ENCODE peak calls at places on chromosomes 6 and 20, in six cellular contexts. D is neuronal stem cell, F is H9, U is mesenchymal stem cell, G is H1, M is IMR-90. Y is an unnamed sample.
A peak's percentile ranks its signal among the peaks of the same experiment; 100 is the strongest.

GRCh38 chr6:44064089-44064947 is 62.9 kb downstream of the MRPL14 start:
- DNase-seq in M (peak; percentile 100), F (no peak), U (peak; percentile 100), D (no peak), G (no peak), Y (peak; percentile 74)

GRCh38 chr20:63504642-63505041 is 5.8 kb upstream of the EEF1A2 start:
- DNase-seq in D (no peak), F (no peak), U (no peak), G (no peak), M (no peak), Y (no peak)

GRCh38 chr6:66662196-66662595 is 955.2 kb upstream of the EYS start:
- DNase-seq in G (no peak), D (no peak), M (peak; percentile 1), U (peak; percentile 36), F (no peak), Y (no peak)

GRCh38 chr20:62480318-62480717 is 4.5 kb upstream of the GATA5 start:
- DNase-seq in U (no peak), D (no peak), G (no peak), F (no peak), M (no peak), Y (no peak)

GRCh38 chr6:105324386-105325000 is 78.4 kb downstream of the PREP start:
- DNase-seq in G (no peak), F (no peak), M (no peak), D (no peak), U (no peak), Y (no peak)

GRCh38 chr6:5958948-5959347 is 47.8 kb downstream of the NRN1 start:
- DNase-seq in D (peak; percentile 31), U (no peak), M (no peak), G (no peak), F (no peak), Y (no peak)

GRCh38 chr6:10555625-10556309 is 34.6 kb downstream of the GCNT2 start:
- DNase-seq in M (peak; percentile 8), G (peak; percentile 56), F (peak; percentile 83), D (peak; percentile 58), U (peak; percentile 53), Y (no peak)

GRCh38 chr6:35177139-35177538 is 36.0 kb upstream of the TCP11 start:
- DNase-seq in F (no peak), U (no peak), D (no peak), M (no peak), G (no peak), Y (no peak)

GRCh38 chr20:40225596-40225995 is 463.4 kb downstream of the MAFB start:
- DNase-seq in D (no peak), M (no peak), G (no peak), F (no peak), U (no peak), Y (no peak)

GRCh38 chr6:154302111-154302752 is 54.4 kb downstream of the IPCEF1 start:
- DNase-seq in M (peak; percentile 95), U (peak; percentile 89), F (no peak), D (no peak), G (no peak), Y (peak; percentile 15)

GRCh38 chr6:152099816-152100618 is 292.5 kb downstream of the ESR1 start:
- DNase-seq in G (no peak), M (peak; percentile 28), F (no peak), D (no peak), U (peak; percentile 5), Y (peak; percentile 15)

GRCh38 chr6:76026101-76026500 is 46.4 kb downstream of the IMPG1 start:
- DNase-seq in M (no peak), F (no peak), U (peak; percentile 33), G (no peak), D (peak; percentile 31), Y (no peak)

GRCh38 chr6:70108230-70108629 is 194.7 kb downstream of the COL9A1 start:
- DNase-seq in D (peak; percentile 57), M (peak; percentile 35), U (peak; percentile 67), F (no peak), G (no peak), Y (peak; percentile 70)

GRCh38 chr20:2206957-2207769 is 88.6 kb upstream of the TGM3 start:
- DNase-seq in D (peak; percentile 73), M (peak; percentile 28), G (peak; percentile 39), F (peak; percentile 85), U (peak; percentile 29), Y (peak; percentile 57)

GRCh38 chr6:108665495-108666196 is 104.9 kb downstream of the FOXO3 start:
- DNase-seq in M (no peak), G (no peak), U (no peak), F (no peak), D (no peak), Y (peak; percentile 64)

GRCh38 chr20:400121-400450 is 8.0 kb upstream of the RBCK1 start:
- DNase-seq in M (no peak), F (no peak), U (no peak), G (no peak), D (no peak), Y (no peak)

GRCh38 chr20:52246366-52246765 is 54.8 kb upstream of the ZFP64 start:
- DNase-seq in F (no peak), U (no peak), M (no peak), D (no peak), G (no peak), Y (no peak)
- H2AFZ ChIP-seq in F (no peak overlapping the region), U (no peak overlapping the region), M (no peak overlapping the region), D (no peak overlapping the region), G (no peak overlapping the region), Y (no peak overlapping the region)

GRCh38 chr6:160972111-160972510 is 19.5 kb upstream of the MAP3K4 start:
- DNase-seq in M (peak; percentile 97), D (no peak), F (no peak), U (peak; percentile 75), G (no peak), Y (no peak)

GRCh38 chr6:160974304-160974771 is 17.2 kb upstream of the MAP3K4 start:
- DNase-seq in D (no peak), U (peak; percentile 90), G (no peak), M (peak; percentile 97), F (no peak), Y (peak; percentile 56)

GRCh38 chr6:160973856-160974255 is 17.7 kb upstream of the MAP3K4 start:
- DNase-seq in U (peak; percentile 57), D (no peak), G (no peak), F (no peak), M (peak; percentile 67), Y (no peak)

GRCh38 chr6:160975111-160975510 is 16.5 kb upstream of the MAP3K4 start:
- DNase-seq in D (no peak), G (no peak), U (no peak), M (no peak), F (no peak), Y (no peak)

DNA sequence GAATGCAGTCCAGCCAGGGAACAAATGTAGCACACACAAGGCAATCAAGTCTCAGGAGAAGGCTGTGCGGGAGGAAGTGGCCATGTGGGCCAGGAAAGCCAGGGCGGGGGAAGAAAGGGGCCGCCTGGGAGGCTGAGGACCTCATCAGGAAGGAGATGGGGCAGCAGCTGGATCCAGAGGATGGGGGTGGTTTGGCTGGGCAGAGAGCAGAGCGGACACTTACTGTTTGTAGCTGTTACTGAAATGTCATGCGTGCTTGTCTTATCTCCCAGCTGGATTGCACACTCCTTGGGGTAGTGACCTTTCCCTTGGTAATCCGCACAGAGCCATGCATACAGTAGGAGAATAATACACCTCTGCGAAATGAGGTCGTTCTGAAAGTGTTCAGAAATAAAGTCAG is 18.3 kb upstream of the MAP3K4 start:
- DNase-seq in G (no peak), U (peak; percentile 78), F (no peak), M (peak; percentile 81), D (no peak), Y (peak; percentile 92)
- H4K8ac ChIP-seq in G (no peak overlapping the region), U (peak overlapping the region; percentile 87), F (no peak overlapping the region), M (peak overlapping the region; percentile 10), D (no peak overlapping the region), Y (no peak overlapping the region)

GRCh38 chr6:52415917-52416628 is 4.1 kb upstream of the EFHC1 start:
- DNase-seq in F (no peak), U (peak; percentile 75), G (no peak), M (peak; percentile 60), D (no peak), Y (peak; percentile 98)
- H2AFZ ChIP-seq in F (no peak overlapping the region), U (no peak overlapping the region), G (no peak overlapping the region), M (peak overlapping the region; percentile 54), D (no peak overlapping the region), Y (no peak overlapping the region)

DNA sequence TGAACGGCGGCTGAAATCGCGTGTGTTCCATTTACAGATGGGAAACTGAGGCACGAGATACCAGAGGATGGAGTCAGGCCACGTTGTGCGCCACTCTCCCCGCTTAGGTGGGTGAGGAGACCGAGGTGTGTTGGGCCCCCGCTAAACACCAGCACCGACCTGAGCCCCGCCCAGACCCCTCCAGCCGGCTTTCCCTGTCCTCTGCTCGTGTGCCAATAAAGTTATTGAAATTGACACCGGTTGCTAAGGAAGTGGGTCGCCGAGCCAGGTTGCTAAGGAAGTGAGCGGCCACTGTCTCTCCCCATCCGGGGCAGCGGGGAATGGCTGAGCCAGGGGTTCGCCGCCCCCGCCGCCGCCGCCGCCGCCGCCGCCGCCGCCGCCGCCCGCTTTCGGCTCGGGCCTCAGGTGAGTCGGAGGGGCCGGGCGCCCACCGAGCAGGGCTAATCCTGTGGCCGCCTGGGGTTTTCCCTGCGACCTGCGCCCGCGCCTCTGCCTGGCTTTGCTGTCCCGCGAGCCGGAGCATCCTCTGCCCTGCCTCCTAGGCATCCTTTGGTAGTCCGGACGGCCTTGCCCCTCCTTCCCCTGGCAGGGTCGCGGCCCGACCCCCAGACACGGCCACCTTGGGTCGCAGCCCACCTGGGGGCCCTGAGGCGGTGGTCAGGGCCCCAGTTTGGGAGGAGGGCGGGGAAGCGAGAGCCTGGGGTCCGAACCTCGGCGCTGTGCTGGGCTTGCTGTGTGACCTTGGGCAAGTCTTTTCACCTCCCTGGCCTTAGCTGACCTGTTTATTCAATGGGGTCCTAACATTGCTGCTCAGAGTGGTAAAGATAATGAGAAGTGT is at the start of gene KIF3B:
- DNase-seq in D (peak; percentile 65), U (peak; percentile 95), F (peak; percentile 92), G (peak; percentile 47), M (peak; percentile 90), Y (peak; percentile 89)
- H4K8ac ChIP-seq in D (peak within 1 kb of the TSS; percentile 88), U (peak within 1 kb of the TSS; percentile 94), F (no peak within 1 kb of the TSS), G (peak within 1 kb of the TSS; percentile 75), M (peak within 1 kb of the TSS; percentile 100), Y (peak within 1 kb of the TSS; percentile 98)

GRCh38 chr6:101770116-101770515 is 376.6 kb downstream of the GRIK2 start:
- DNase-seq in F (no peak), U (no peak), M (no peak), D (no peak), G (no peak), Y (no peak)
- H2AFZ ChIP-seq in F (no peak overlapping the region), U (no peak overlapping the region), M (no peak overlapping the region), D (no peak overlapping the region), G (no peak overlapping the region), Y (no peak overlapping the region)

GRCh38 chr6:11804135-11804534 is 25.5 kb upstream of the ADTRP start:
- DNase-seq in M (peak; percentile 27), U (peak; percentile 20), F (no peak), G (no peak), D (no peak), Y (peak; percentile 23)
- H4K8ac ChIP-seq in M (peak overlapping the region; percentile 42), U (no peak overlapping the region), F (no peak overlapping the region), G (no peak overlapping the region), D (no peak overlapping the region), Y (no peak overlapping the region)

DNA sequence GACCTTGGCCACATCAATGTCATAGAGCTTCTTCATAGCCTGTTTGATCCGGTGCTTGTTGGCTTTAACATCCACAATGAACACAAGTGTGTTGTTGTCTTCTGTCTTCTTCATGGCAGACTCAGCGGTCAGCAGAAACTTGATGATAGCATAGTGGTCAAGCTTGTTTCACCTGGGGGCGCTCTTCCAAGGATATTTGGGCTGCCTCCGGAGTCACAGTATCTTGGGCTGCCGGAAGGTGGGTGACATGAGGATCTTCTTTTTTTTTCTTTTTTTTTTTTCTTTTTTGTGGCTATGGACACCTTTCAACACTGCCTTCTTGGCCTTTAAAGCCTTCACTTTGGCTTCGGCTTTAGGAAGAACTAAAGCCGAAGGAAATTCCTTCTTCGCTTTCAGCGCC is 244.6 kb downstream of the GJA1 start:
- DNase-seq in F (no peak), D (no peak), M (no peak), U (no peak), G (no peak), Y (no peak)
- H2AFZ ChIP-seq in F (no peak overlapping the region), D (no peak overlapping the region), M (no peak overlapping the region), U (no peak overlapping the region), G (peak overlapping the region; percentile 29), Y (no peak overlapping the region)